ENCODE peak calls at places on chromosomes 2 and 18, in seven cellular contexts. One of them, this sample, is unnamed.

GRCh38 chr18:35662293-35663062 is 80.9 kb downstream of the GALNT1 start:
- DNase-seq in IMR-90: no peak
- DNase-seq in H1: no peak
- DNase-seq in mesendoderm: no peak
- DNase-seq in mesenchymal stem cell: no peak
- DNase-seq in neuronal stem cell: no peak
- DNase-seq in H9: no peak
- DNase-seq in this sample: no peak

GRCh38 chr2:86675611-86676015 is 44.5 kb upstream of the RMND5A start:
- DNase-seq in IMR-90: no peak
- DNase-seq in H1: no peak
- DNase-seq in neuronal stem cell: no peak
- DNase-seq in mesenchymal stem cell: no peak
- DNase-seq in H9: peak
- DNase-seq in mesendoderm: peak
- DNase-seq in this sample: no peak

GRCh38 chr2:136410673-136411072 is 292.7 kb upstream of the CXCR4 start:
- DNase-seq in IMR-90: no peak
- DNase-seq in mesendoderm: no peak
- DNase-seq in H1: no peak
- DNase-seq in neuronal stem cell: no peak
- DNase-seq in H9: no peak
- DNase-seq in mesenchymal stem cell: no peak
- DNase-seq in this sample: no peak

GRCh38 chr2:180660207-180660606 is 320.2 kb upstream of the UBE2E3 start:
- DNase-seq in neuronal stem cell: no peak
- DNase-seq in IMR-90: no peak
- DNase-seq in mesenchymal stem cell: no peak
- DNase-seq in mesendoderm: no peak
- DNase-seq in H1: no peak
- DNase-seq in H9: no peak
- DNase-seq in this sample: no peak

GRCh38 chr18:12403601-12404506 is 3.9 kb upstream of the PRELID3A start:
- DNase-seq in H1: no peak
- DNase-seq in neuronal stem cell: no peak
- DNase-seq in mesendoderm: no peak
- DNase-seq in mesenchymal stem cell: peak
- DNase-seq in H9: no peak
- DNase-seq in IMR-90: peak
- DNase-seq in this sample: peak

GRCh38 chr2:223096571-223096970 is 44.6 kb downstream of the KCNE4 start:
- DNase-seq in mesendoderm: peak
- DNase-seq in IMR-90: peak
- DNase-seq in mesenchymal stem cell: peak
- DNase-seq in neuronal stem cell: no peak
- DNase-seq in H9: no peak
- DNase-seq in H1: no peak
- DNase-seq in this sample: no peak

GRCh38 chr2:34096552-34097171 is 497.6 kb upstream of the FAM98A start:
- DNase-seq in H9: peak
- DNase-seq in neuronal stem cell: peak
- DNase-seq in H1: peak
- DNase-seq in mesendoderm: peak
- DNase-seq in mesenchymal stem cell: peak
- DNase-seq in IMR-90: peak
- DNase-seq in this sample: peak

GRCh38 chr2:105328281-105329196 is 996 bp downstream of the TGFBRAP1 start:
- DNase-seq in mesenchymal stem cell: peak
- DNase-seq in IMR-90: peak
- DNase-seq in H1: no peak
- DNase-seq in neuronal stem cell: no peak
- DNase-seq in H9: no peak
- DNase-seq in mesendoderm: peak
- DNase-seq in this sample: peak

GRCh38 chr2:193847140-193847539 is 1652.4 kb upstream of the TMEFF2 start:
- DNase-seq in mesendoderm: no peak
- DNase-seq in H1: no peak
- DNase-seq in mesenchymal stem cell: peak
- DNase-seq in neuronal stem cell: no peak
- DNase-seq in H9: no peak
- DNase-seq in IMR-90: no peak
- DNase-seq in this sample: no peak

GRCh38 chr2:112121682-112122254 is 16.4 kb upstream of the FBLN7 start:
- DNase-seq in mesendoderm: peak
- DNase-seq in IMR-90: peak
- DNase-seq in H1: no peak
- DNase-seq in neuronal stem cell: no peak
- DNase-seq in mesenchymal stem cell: peak
- DNase-seq in H9: no peak
- DNase-seq in this sample: no peak

GRCh38 chr2:157327621-157328102 is 2.0 kb upstream of the ERMN start:
- DNase-seq in mesenchymal stem cell: peak
- DNase-seq in IMR-90: peak
- DNase-seq in H1: peak
- DNase-seq in mesendoderm: peak
- DNase-seq in neuronal stem cell: peak
- DNase-seq in H9: peak
- DNase-seq in this sample: peak

GRCh38 chr2:202023198-202023903 is 10.3 kb upstream of the FZD7 start:
- DNase-seq in mesenchymal stem cell: no peak
- DNase-seq in H9: peak
- DNase-seq in IMR-90: no peak
- DNase-seq in mesendoderm: peak
- DNase-seq in neuronal stem cell: peak
- DNase-seq in H1: peak
- DNase-seq in this sample: no peak

GRCh38 chr2:147331790-147332419 is 512.9 kb upstream of the ACVR2A start:
- DNase-seq in IMR-90: no peak
- DNase-seq in H1: no peak
- DNase-seq in mesenchymal stem cell: peak
- DNase-seq in H9: peak
- DNase-seq in mesendoderm: peak
- DNase-seq in neuronal stem cell: peak
- DNase-seq in this sample: peak

GRCh38 chr2:108447947-108448677 is 894 bp upstream of the GCC2 start:
- DNase-seq in neuronal stem cell: no peak
- DNase-seq in mesendoderm: no peak
- DNase-seq in H1: no peak
- DNase-seq in mesenchymal stem cell: no peak
- DNase-seq in IMR-90: no peak
- DNase-seq in H9: no peak
- DNase-seq in this sample: no peak

GRCh38 chr2:240762249-240762648 is 57.8 kb downstream of the KIF1A start:
- DNase-seq in mesenchymal stem cell: no peak
- DNase-seq in neuronal stem cell: no peak
- DNase-seq in mesendoderm: no peak
- DNase-seq in IMR-90: no peak
- DNase-seq in H1: no peak
- DNase-seq in H9: no peak
- DNase-seq in this sample: no peak

GRCh38 chr2:8653485-8653884 is 28.4 kb upstream of the ID2 start:
- DNase-seq in mesenchymal stem cell: no peak
- DNase-seq in H1: no peak
- DNase-seq in IMR-90: no peak
- DNase-seq in H9: no peak
- DNase-seq in mesendoderm: no peak
- DNase-seq in neuronal stem cell: peak
- DNase-seq in this sample: no peak

GRCh38 chr2:75041226-75041625 is 82.8 kb downstream of the POLE4 start:
- DNase-seq in neuronal stem cell: no peak
- DNase-seq in H9: no peak
- DNase-seq in mesenchymal stem cell: no peak
- DNase-seq in IMR-90: no peak
- DNase-seq in mesendoderm: no peak
- DNase-seq in H1: no peak
- DNase-seq in this sample: no peak

GRCh38 chr2:40488101-40488598 is 36.3 kb upstream of the SLC8A1 start:
- DNase-seq in H1: no peak
- DNase-seq in IMR-90: peak
- DNase-seq in neuronal stem cell: peak
- DNase-seq in H9: no peak
- DNase-seq in mesendoderm: peak
- DNase-seq in mesenchymal stem cell: peak
- DNase-seq in this sample: no peak

GRCh38 chr2:9889812-9890261 is 46.6 kb downstream of the TAF1B start:
- DNase-seq in mesendoderm: no peak
- DNase-seq in H9: no peak
- DNase-seq in neuronal stem cell: peak
- DNase-seq in IMR-90: peak
- DNase-seq in mesenchymal stem cell: peak
- DNase-seq in H1: no peak
- DNase-seq in this sample: no peak

GRCh38 chr2:97849881-97850540 is 136.6 kb downstream of the ZAP70 start:
- DNase-seq in H1: no peak
- DNase-seq in IMR-90: peak
- DNase-seq in H9: no peak
- DNase-seq in mesendoderm: no peak
- DNase-seq in neuronal stem cell: no peak
- DNase-seq in mesenchymal stem cell: peak
- DNase-seq in this sample: no peak

GRCh38 chr2:29509397-29509796 is 394.2 kb downstream of the CLIP4 start:
- DNase-seq in H1: no peak
- DNase-seq in IMR-90: peak
- DNase-seq in mesendoderm: no peak
- DNase-seq in neuronal stem cell: no peak
- DNase-seq in mesenchymal stem cell: no peak
- DNase-seq in H9: no peak
- DNase-seq in this sample: no peak

GRCh38 chr2:138622606-138623005 is 121.0 kb downstream of the SPOPL start:
- DNase-seq in H9: no peak
- DNase-seq in IMR-90: no peak
- DNase-seq in mesenchymal stem cell: no peak
- DNase-seq in mesendoderm: no peak
- DNase-seq in H1: no peak
- DNase-seq in neuronal stem cell: no peak
- DNase-seq in this sample: no peak

GRCh38 chr2:59180111-59180510 is 939.0 kb upstream of the FANCL start:
- DNase-seq in IMR-90: no peak
- DNase-seq in mesenchymal stem cell: no peak
- DNase-seq in neuronal stem cell: no peak
- DNase-seq in mesendoderm: no peak
- DNase-seq in H9: no peak
- DNase-seq in H1: no peak
- DNase-seq in this sample: no peak
- H4K8ac ChIP-seq in IMR-90: no peak
- H4K8ac ChIP-seq in mesenchymal stem cell: no peak
- H4K8ac ChIP-seq in neuronal stem cell: no peak
- H4K8ac ChIP-seq in mesendoderm: no peak
- H4K8ac ChIP-seq in H9: no peak
- H4K8ac ChIP-seq in H1: no peak
- H4K8ac ChIP-seq in this sample: no peak

DNA sequence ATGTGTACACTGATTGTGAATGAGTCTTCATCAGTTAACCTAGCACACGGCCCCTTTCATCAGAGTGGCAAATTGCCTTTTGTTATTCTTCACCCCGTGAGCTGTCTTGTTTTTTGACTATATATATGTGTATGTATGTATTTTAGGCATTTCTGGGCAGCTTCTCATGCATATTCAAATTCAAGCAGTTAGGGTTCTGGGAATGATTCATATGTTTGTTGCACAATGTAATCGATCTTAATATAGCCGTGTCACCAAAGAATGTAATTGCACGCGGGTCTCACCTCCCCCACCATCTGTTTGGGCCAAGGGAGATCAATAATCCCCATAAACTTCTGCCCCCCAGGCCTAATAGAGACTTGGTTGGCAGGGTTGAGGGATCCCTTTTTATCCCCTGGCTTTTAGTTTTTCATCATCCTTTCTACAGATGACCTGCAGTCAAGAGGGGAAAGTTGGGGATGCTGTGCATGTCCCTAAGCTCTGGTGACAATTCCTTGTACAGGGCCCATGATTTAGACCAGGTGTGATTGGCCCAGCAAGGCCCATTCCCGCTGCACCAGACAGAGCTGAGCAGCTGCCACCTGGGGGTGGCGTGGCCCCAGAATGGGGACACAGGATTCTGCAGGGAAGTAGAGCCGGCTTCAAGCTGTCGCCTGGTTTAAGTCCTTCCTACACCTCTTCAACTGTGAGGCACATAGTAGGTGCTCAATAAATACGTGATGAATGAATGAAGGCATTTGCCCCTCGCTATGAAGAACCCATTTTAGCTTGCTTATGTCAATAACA is 19.2 kb downstream of the KCNF1 start:
- DNase-seq in H1: no peak
- DNase-seq in H9: no peak
- DNase-seq in mesenchymal stem cell: peak
- DNase-seq in neuronal stem cell: no peak
- DNase-seq in mesendoderm: no peak
- DNase-seq in IMR-90: peak
- DNase-seq in this sample: no peak
- H2AK5ac ChIP-seq in H1: no peak
- H2AK5ac ChIP-seq in H9: no peak
- H2AK5ac ChIP-seq in mesenchymal stem cell: peak
- H2AK5ac ChIP-seq in neuronal stem cell: no peak
- H2AK5ac ChIP-seq in mesendoderm: no peak
- H2AK5ac ChIP-seq in IMR-90: peak
- H2AK5ac ChIP-seq in this sample: no peak

DNA sequence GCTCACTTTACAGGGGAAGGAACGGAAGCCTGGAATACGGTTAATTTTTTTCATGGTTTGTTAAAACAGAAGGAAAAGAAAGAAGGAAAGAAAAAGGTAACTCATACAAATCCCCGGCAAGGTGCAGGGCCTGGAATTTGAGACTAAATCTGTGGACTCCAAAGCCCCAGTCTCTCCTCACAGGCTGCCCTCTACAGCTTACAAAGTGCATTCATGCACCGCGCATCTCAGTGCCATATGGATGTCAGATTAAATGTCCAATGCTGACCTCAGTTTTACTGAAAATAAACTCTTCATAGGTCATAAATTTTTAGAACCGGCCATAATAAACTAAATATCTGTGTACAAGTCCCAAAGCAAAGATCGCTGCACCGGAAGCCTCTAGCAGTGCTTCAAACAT is 17.8 kb downstream of the ST6GAL2 start:
- DNase-seq in H1: no peak
- DNase-seq in mesendoderm: peak
- DNase-seq in IMR-90: no peak
- DNase-seq in H9: no peak
- DNase-seq in mesenchymal stem cell: no peak
- DNase-seq in neuronal stem cell: no peak
- DNase-seq in this sample: peak
- H4K8ac ChIP-seq in H1: no peak
- H4K8ac ChIP-seq in mesendoderm: no peak
- H4K8ac ChIP-seq in IMR-90: no peak
- H4K8ac ChIP-seq in H9: no peak
- H4K8ac ChIP-seq in mesenchymal stem cell: no peak
- H4K8ac ChIP-seq in neuronal stem cell: no peak
- H4K8ac ChIP-seq in this sample: no peak

DNA sequence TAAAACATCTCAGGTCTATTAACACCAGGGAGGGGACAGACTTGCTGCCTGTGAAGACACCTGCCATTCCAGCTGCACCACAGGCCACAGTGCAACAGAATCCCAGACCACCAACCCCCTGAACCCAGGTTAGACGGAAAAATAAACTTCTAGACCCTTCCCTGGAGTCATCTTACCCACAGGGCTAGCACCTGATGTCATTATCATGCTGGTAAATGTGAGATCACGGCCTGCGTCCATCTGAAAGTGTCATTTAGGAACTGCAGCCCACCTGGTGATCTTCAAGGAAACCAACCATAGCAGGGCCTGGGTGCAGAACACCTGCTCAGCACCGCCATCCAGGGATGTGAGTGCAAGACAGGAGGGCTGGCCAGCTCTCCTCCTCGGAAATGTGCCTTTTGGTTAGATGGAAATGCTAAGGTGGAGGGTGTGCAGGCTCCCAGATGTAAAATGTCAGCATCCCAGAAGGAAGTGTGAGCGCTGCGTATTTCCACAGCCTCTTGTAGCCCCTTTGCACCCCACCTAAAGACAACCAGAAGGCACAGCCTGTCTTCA is 80.8 kb downstream of the PTGR3 start:
- DNase-seq in mesenchymal stem cell: no peak
- DNase-seq in IMR-90: no peak
- DNase-seq in neuronal stem cell: no peak
- DNase-seq in H1: no peak
- DNase-seq in mesendoderm: no peak
- DNase-seq in H9: no peak
- DNase-seq in this sample: peak
- H2AK5ac ChIP-seq in mesenchymal stem cell: no peak
- H2AK5ac ChIP-seq in IMR-90: no peak
- H2AK5ac ChIP-seq in neuronal stem cell: no peak
- H2AK5ac ChIP-seq in H1: no peak
- H2AK5ac ChIP-seq in mesendoderm: no peak
- H2AK5ac ChIP-seq in H9: no peak
- H2AK5ac ChIP-seq in this sample: no peak